ENCODE peak calls at places on chromosome 14, in nine cellular contexts. One of them, this sample, is unnamed.

GRCh38 chr14:105294142-105294597 is 6.6 kb downstream of the BRF1 start:
- DNase-seq in astrocyte: peak; percentile 45
- DNase-seq in HT-29: no peak
- DNase-seq in left cardiac atrium: peak; percentile 78
- DNase-seq in NCI-H1105: no peak
- DNase-seq in LoVo: no peak
- DNase-seq in GM12865: peak; percentile 61
- DNase-seq in globus pallidus: no peak
- DNase-seq in GM12864: no peak
- DNase-seq in this sample: peak; percentile 44

GRCh38 chr14:91374287-91374880 is 43.2 kb downstream of the CCDC88C start:
- DNase-seq in astrocyte: no peak
- DNase-seq in HT-29: peak; percentile 28
- DNase-seq in left cardiac atrium: no peak
- DNase-seq in NCI-H1105: no peak
- DNase-seq in LoVo: no peak
- DNase-seq in GM12865: no peak
- DNase-seq in globus pallidus: no peak
- DNase-seq in GM12864: no peak
- DNase-seq in this sample: no peak

GRCh38 chr14:102039157-102039556 is 47.7 kb downstream of the HSP90AA1 start:
- DNase-seq in astrocyte: no peak
- DNase-seq in HT-29: no peak
- DNase-seq in left cardiac atrium: no peak
- DNase-seq in NCI-H1105: no peak
- DNase-seq in LoVo: no peak
- DNase-seq in GM12865: no peak
- DNase-seq in globus pallidus: no peak
- DNase-seq in GM12864: no peak
- DNase-seq in this sample: no peak

GRCh38 chr14:92963301-92964123 is 40.6 kb downstream of the CHGA start:
- DNase-seq in astrocyte: no peak
- DNase-seq in HT-29: peak; percentile 22
- DNase-seq in left cardiac atrium: no peak
- DNase-seq in NCI-H1105: no peak
- DNase-seq in LoVo: no peak
- DNase-seq in GM12865: no peak
- DNase-seq in globus pallidus: no peak
- DNase-seq in GM12864: no peak
- DNase-seq in this sample: no peak

GRCh38 chr14:104596927-104597351 is 7.6 kb downstream of the TMEM179 start:
- DNase-seq in astrocyte: no peak
- DNase-seq in HT-29: no peak
- DNase-seq in left cardiac atrium: peak; percentile 9
- DNase-seq in NCI-H1105: no peak
- DNase-seq in LoVo: no peak
- DNase-seq in GM12865: no peak
- DNase-seq in globus pallidus: no peak
- DNase-seq in GM12864: no peak
- DNase-seq in this sample: no peak

GRCh38 chr14:106436310-106436905 is 910.0 kb downstream of the TMEM121 start:
- DNase-seq in astrocyte: no peak
- DNase-seq in HT-29: peak; percentile 58
- DNase-seq in left cardiac atrium: no peak
- DNase-seq in NCI-H1105: peak; percentile 18
- DNase-seq in LoVo: peak; percentile 56
- DNase-seq in GM12865: peak; percentile 51
- DNase-seq in globus pallidus: peak; percentile 24
- DNase-seq in GM12864: no peak
- DNase-seq in this sample: no peak

GRCh38 chr14:75548544-75548943 is 26.3 kb downstream of the BATF start:
- DNase-seq in astrocyte: no peak
- DNase-seq in HT-29: peak; percentile 62
- DNase-seq in left cardiac atrium: no peak
- DNase-seq in NCI-H1105: no peak
- DNase-seq in LoVo: peak; percentile 34
- DNase-seq in GM12865: no peak
- DNase-seq in globus pallidus: no peak
- DNase-seq in GM12864: no peak
- DNase-seq in this sample: no peak

GRCh38 chr14:69043007-69043444 is 63.9 kb upstream of the ACTN1 start:
- DNase-seq in astrocyte: no peak
- DNase-seq in HT-29: no peak
- DNase-seq in left cardiac atrium: peak; percentile 56
- DNase-seq in NCI-H1105: no peak
- DNase-seq in LoVo: no peak
- DNase-seq in GM12865: no peak
- DNase-seq in globus pallidus: peak; percentile 33
- DNase-seq in GM12864: no peak
- DNase-seq in this sample: no peak

GRCh38 chr14:81784084-81784483 is 250.4 kb upstream of the SEL1L start:
- DNase-seq in astrocyte: no peak
- DNase-seq in HT-29: no peak
- DNase-seq in left cardiac atrium: peak; percentile 16
- DNase-seq in NCI-H1105: no peak
- DNase-seq in LoVo: no peak
- DNase-seq in GM12865: no peak
- DNase-seq in globus pallidus: peak; percentile 42
- DNase-seq in GM12864: no peak
- DNase-seq in this sample: no peak

GRCh38 chr14:75848337-75848736 is 133.5 kb downstream of the TGFB3 start:
- DNase-seq in astrocyte: no peak
- DNase-seq in HT-29: no peak
- DNase-seq in left cardiac atrium: no peak
- DNase-seq in NCI-H1105: no peak
- DNase-seq in LoVo: no peak
- DNase-seq in GM12865: no peak
- DNase-seq in globus pallidus: no peak
- DNase-seq in GM12864: no peak
- DNase-seq in this sample: no peak

GRCh38 chr14:26765301-26765700 is 167.5 kb upstream of the NOVA1 start:
- DNase-seq in astrocyte: no peak
- DNase-seq in HT-29: no peak
- DNase-seq in left cardiac atrium: no peak
- DNase-seq in NCI-H1105: no peak
- DNase-seq in LoVo: no peak
- DNase-seq in GM12865: no peak
- DNase-seq in globus pallidus: no peak
- DNase-seq in GM12864: no peak
- DNase-seq in this sample: no peak

GRCh38 chr14:50064993-50065392 is 51.4 kb downstream of the VCPKMT start:
- DNase-seq in astrocyte: peak; percentile 22
- DNase-seq in HT-29: no peak
- DNase-seq in left cardiac atrium: no peak
- DNase-seq in NCI-H1105: no peak
- DNase-seq in LoVo: no peak
- DNase-seq in GM12865: peak; percentile 96
- DNase-seq in globus pallidus: peak; percentile 69
- DNase-seq in GM12864: peak; percentile 97
- DNase-seq in this sample: no peak

GRCh38 chr14:66008631-66009030 is 477.5 kb upstream of the CCDC196 start:
- DNase-seq in astrocyte: no peak
- DNase-seq in HT-29: no peak
- DNase-seq in left cardiac atrium: no peak
- DNase-seq in NCI-H1105: no peak
- DNase-seq in LoVo: no peak
- DNase-seq in GM12865: no peak
- DNase-seq in globus pallidus: peak; percentile 24
- DNase-seq in GM12864: no peak
- DNase-seq in this sample: no peak

GRCh38 chr14:79971330-79971729 is 240.0 kb downstream of the DIO2 start:
- DNase-seq in astrocyte: peak; percentile 55
- DNase-seq in HT-29: no peak
- DNase-seq in left cardiac atrium: no peak
- DNase-seq in NCI-H1105: no peak
- DNase-seq in LoVo: no peak
- DNase-seq in GM12865: no peak
- DNase-seq in globus pallidus: no peak
- DNase-seq in GM12864: no peak
- DNase-seq in this sample: no peak

GRCh38 chr14:43894534-43894933 is 612.5 kb downstream of the FSCB start:
- DNase-seq in astrocyte: no peak
- DNase-seq in HT-29: peak; percentile 6
- DNase-seq in left cardiac atrium: no peak
- DNase-seq in NCI-H1105: no peak
- DNase-seq in LoVo: peak; percentile 16
- DNase-seq in GM12865: peak; percentile 1
- DNase-seq in globus pallidus: no peak
- DNase-seq in GM12864: peak; percentile 1
- DNase-seq in this sample: no peak

GRCh38 chr14:43697003-43697402 is 810.1 kb downstream of the FSCB start:
- DNase-seq in astrocyte: no peak
- DNase-seq in HT-29: peak; percentile 4
- DNase-seq in left cardiac atrium: no peak
- DNase-seq in NCI-H1105: no peak
- DNase-seq in LoVo: no peak
- DNase-seq in GM12865: no peak
- DNase-seq in globus pallidus: no peak
- DNase-seq in GM12864: no peak
- DNase-seq in this sample: no peak

This sample was measured in glomerular endothelial cell.